ENCODE peak calls at places on chromosome 22, in six cellular contexts. I is pancreas, A is iPS DF 6.9, V is body of pancreas, O is mesenchymal stem cell, Y is sigmoid colon. D is an unnamed sample.

GRCh38 chr22:29208502-29208862 is 2.8 kb downstream of the EMID1 start:
- DNase-seq in I (no peak), A (no peak), V (no peak), O (no peak), Y (no peak), D (no peak)

GRCh38 chr22:34886391-34886790 is 179.6 kb upstream of the ISX start:
- DNase-seq in I (no peak), A (no peak), V (no peak), O (no peak), Y (no peak), D (no peak)

GRCh38 chr22:26322179-26322905 is 106.7 kb upstream of the ASPHD2 start:
- DNase-seq in I (no peak), A (no peak), V (no peak), O (peak), Y (no peak), D (no peak)

GRCh38 chr22:46829140-46829891 is 66.9 kb downstream of the TBC1D22A start:
- DNase-seq in I (no peak), A (no peak), V (no peak), O (peak), Y (no peak), D (no peak)

GRCh38 chr22:39893526-39893925 is at the start of gene ENTHD1:
- DNase-seq in I (no peak), A (no peak), V (no peak), O (no peak), Y (no peak), D (peak)

GRCh38 chr22:44724859-44725258 is 22.9 kb downstream of the PRR5 start:
- DNase-seq in I (no peak), A (no peak), V (no peak), O (no peak), Y (no peak), D (no peak)

GRCh38 chr22:47092896-47093311 is 330.5 kb downstream of the TBC1D22A start:
- DNase-seq in I (no peak), A (no peak), V (no peak), O (peak), Y (no peak), D (peak)

GRCh38 chr22:26367402-26368245 is 61.4 kb upstream of the ASPHD2 start:
- DNase-seq in I (peak), A (peak), V (peak), O (peak), Y (no peak), D (peak)

GRCh38 chr22:24325105-24325757 is 54.6 kb downstream of the SPECC1L start:
- DNase-seq in I (no peak), A (no peak), V (no peak), O (peak), Y (no peak), D (no peak)

GRCh38 chr22:38869663-38870062 is 2.4 kb downstream of the CBX6 start:
- DNase-seq in I (no peak), A (no peak), V (no peak), O (no peak), Y (peak), D (no peak)

GRCh38 chr22:28557184-28557583 is 122.5 kb downstream of the TTC28 start:
- DNase-seq in I (no peak), A (no peak), V (no peak), O (no peak), Y (no peak), D (no peak)

GRCh38 chr22:23385301-23386244 is 194.5 kb downstream of the IGLL1 start:
- DNase-seq in I (peak), A (peak), V (peak), O (peak), Y (peak), D (peak)

DNA sequence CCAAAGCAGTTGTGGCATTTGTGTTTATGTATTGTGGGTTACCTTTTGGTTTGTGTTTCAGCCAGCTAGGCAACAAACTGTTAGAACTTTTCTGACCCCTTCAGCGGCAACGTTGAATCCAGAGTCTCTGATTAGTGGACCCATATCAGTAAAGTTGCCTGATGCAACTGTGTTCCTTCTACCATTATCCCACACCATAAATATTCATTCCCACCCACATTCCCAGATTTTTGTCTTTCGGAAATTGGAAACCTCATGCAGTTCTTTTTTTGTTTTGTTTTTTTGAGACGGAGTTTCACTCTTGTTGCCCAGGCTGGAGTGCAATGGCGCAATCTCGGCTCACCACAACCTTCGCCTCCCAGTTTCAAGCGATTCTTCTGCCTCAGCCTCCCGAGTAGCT is 30.7 kb upstream of the RBX1 start:
- DNase-seq in I (no peak), A (no peak), V (no peak), O (peak), Y (no peak), D (no peak)
- H3K27ac ChIP-seq in I (no peak), A (no peak), V (no peak), O (no peak), Y (no peak), D (no peak)

GRCh38 chr22:32411829-32412592 is at the start of gene RTCB:
- DNase-seq in I (peak), A (peak), V (peak), O (peak), Y (peak), D (peak)

GRCh38 chr22:32413715-32414114 is 1.7 kb upstream of the RTCB start:
- DNase-seq in I (no peak), A (no peak), V (no peak), O (peak), Y (no peak), D (no peak)

GRCh38 chr22:32410459-32410858 is 1.6 kb downstream of the RTCB start:
- DNase-seq in I (no peak), A (no peak), V (no peak), O (no peak), Y (no peak), D (no peak)

GRCh38 chr22:32409977-32410376 is 2.1 kb downstream of the RTCB start:
- DNase-seq in I (no peak), A (no peak), V (no peak), O (no peak), Y (no peak), D (no peak)

GRCh38 chr22:32411388-32411787 is 659 bp downstream of the RTCB start:
- DNase-seq in I (no peak), A (no peak), V (no peak), O (peak), Y (no peak), D (no peak)
- H3K27ac ChIP-seq in I (peak), A (no peak), V (peak), O (peak), Y (peak), D (peak)

GRCh38 chr22:42275176-42275575 is 4.7 kb upstream of the TCF20 start:
- DNase-seq in I (no peak), A (no peak), V (no peak), O (no peak), Y (peak), D (no peak)

GRCh38 chr22:42277232-42277753 is 6.8 kb upstream of the TCF20 start:
- DNase-seq in I (no peak), A (no peak), V (no peak), O (no peak), Y (peak), D (no peak)

GRCh38 chr22:42277988-42278776 is 7.7 kb upstream of the TCF20 start:
- DNase-seq in I (no peak), A (no peak), V (no peak), O (no peak), Y (peak), D (no peak)

GRCh38 chr22:42273855-42274451 is 3.5 kb upstream of the TCF20 start:
- DNase-seq in I (no peak), A (no peak), V (no peak), O (peak), Y (peak), D (peak)

GRCh38 chr22:42275970-42276369 is 5.5 kb upstream of the TCF20 start:
- DNase-seq in I (no peak), A (no peak), V (no peak), O (no peak), Y (peak), D (no peak)
- H3K27ac ChIP-seq in I (no peak), A (no peak), V (no peak), O (no peak), Y (no peak), D (no peak)

GRCh38 chr22:20015971-20016733 is 471 bp downstream of the ARVCF start:
- DNase-seq in I (peak), A (no peak), V (peak), O (peak), Y (peak), D (peak)
- H3K27ac ChIP-seq in I (peak), A (no peak), V (peak), O (no peak), Y (peak), D (no peak)

GRCh38 chr22:41248314-41248713 is 7.6 kb upstream of the CHADL start:
- DNase-seq in I (no peak), A (no peak), V (no peak), O (no peak), Y (no peak), D (no peak)
- H3K27ac ChIP-seq in I (no peak), A (no peak), V (no peak), O (peak), Y (no peak), D (no peak)

GRCh38 chr22:50260434-50260800 is 1.1 kb downstream of the MAPK12 start:
- DNase-seq in I (no peak), A (no peak), V (no peak), O (no peak), Y (no peak), D (no peak)

GRCh38 chr22:50258361-50259292 is 2.9 kb downstream of the MAPK12 start:
- DNase-seq in I (no peak), A (no peak), V (no peak), O (no peak), Y (no peak), D (no peak)

GRCh38 chr22:50257451-50258360 is 3.8 kb downstream of the MAPK12 start:
- DNase-seq in I (peak), A (no peak), V (no peak), O (no peak), Y (no peak), D (no peak)

GRCh38 chr22:50260801-50261614 is 475 bp downstream of the MAPK12 start:
- DNase-seq in I (no peak), A (no peak), V (no peak), O (peak), Y (no peak), D (peak)

GRCh38 chr22:50259302-50259701 is 2.2 kb downstream of the MAPK12 start:
- DNase-seq in I (no peak), A (no peak), V (no peak), O (no peak), Y (no peak), D (no peak)
- H3K27ac ChIP-seq in I (no peak), A (no peak), V (no peak), O (no peak), Y (no peak), D (no peak)

GRCh38 chr22:37122598-37123180 is 13.2 kb upstream of the TMPRSS6 start:
- DNase-seq in I (no peak), A (no peak), V (no peak), O (no peak), Y (no peak), D (no peak)
- H3K27ac ChIP-seq in I (no peak), A (no peak), V (no peak), O (no peak), Y (no peak), D (no peak)